ENCODE peak calls at places on chromosome 3, in four cellular contexts. One of them, this sample, is unnamed.

GRCh38 chr3:168322941-168323340 is 227.2 kb upstream of the GOLIM4 start:
- DNase-seq in heart left ventricle: no peak
- DNase-seq in pancreas: no peak
- DNase-seq in right atrium auricular region: no peak
- DNase-seq in this sample: no peak

GRCh38 chr3:183822631-183823030 is 2.7 kb downstream of the MAP6D1 start:
- DNase-seq in right atrium auricular region: no peak
- DNase-seq in heart left ventricle: no peak
- DNase-seq in pancreas: no peak
- DNase-seq in this sample: no peak

GRCh38 chr3:185172086-185173049 is 19.5 kb upstream of the C3orf70 start:
- DNase-seq in pancreas: no peak
- DNase-seq in right atrium auricular region: no peak
- DNase-seq in heart left ventricle: no peak
- DNase-seq in this sample: no peak

GRCh38 chr3:56795097-56795806 is 6.5 kb downstream of the ARHGEF3 start:
- DNase-seq in right atrium auricular region: no peak
- DNase-seq in heart left ventricle: no peak
- DNase-seq in pancreas: no peak
- DNase-seq in this sample: no peak

GRCh38 chr3:126472277-126473006 is 3.2 kb downstream of the ZXDC start:
- DNase-seq in heart left ventricle: no peak
- DNase-seq in right atrium auricular region: peak; percentile 93
- DNase-seq in pancreas: peak; percentile 49
- DNase-seq in this sample: no peak

GRCh38 chr3:52433328-52434060 is 11.4 kb downstream of the SEMA3G start:
- DNase-seq in right atrium auricular region: no peak
- DNase-seq in heart left ventricle: no peak
- DNase-seq in pancreas: no peak
- DNase-seq in this sample: no peak

GRCh38 chr3:41598804-41599481 is 363.0 kb downstream of the ULK4 start:
- DNase-seq in heart left ventricle: no peak
- DNase-seq in pancreas: no peak
- DNase-seq in right atrium auricular region: no peak
- DNase-seq in this sample: no peak

GRCh38 chr3:26768068-26768651 is 145.6 kb downstream of the LRRC3B start:
- DNase-seq in heart left ventricle: no peak
- DNase-seq in right atrium auricular region: no peak
- DNase-seq in pancreas: no peak
- DNase-seq in this sample: no peak

GRCh38 chr3:110521019-110521418 is 550.6 kb upstream of the NECTIN3 start:
- DNase-seq in heart left ventricle: no peak
- DNase-seq in pancreas: no peak
- DNase-seq in right atrium auricular region: no peak
- DNase-seq in this sample: no peak

GRCh38 chr3:149936812-149937230 is 33.9 kb downstream of the PFN2 start:
- DNase-seq in heart left ventricle: peak; percentile 32
- DNase-seq in right atrium auricular region: no peak
- DNase-seq in pancreas: peak; percentile 22
- DNase-seq in this sample: peak; percentile 23

GRCh38 chr3:189334064-189334920 is 162.5 kb downstream of the TPRG1 start:
- DNase-seq in heart left ventricle: no peak
- DNase-seq in pancreas: no peak
- DNase-seq in right atrium auricular region: no peak
- DNase-seq in this sample: no peak

GRCh38 chr3:143265501-143266070 is 146.0 kb downstream of the CHST2 start:
- DNase-seq in right atrium auricular region: no peak
- DNase-seq in heart left ventricle: no peak
- DNase-seq in pancreas: no peak
- DNase-seq in this sample: no peak

GRCh38 chr3:32147935-32148334 is 41.5 kb downstream of the GPD1L start:
- DNase-seq in heart left ventricle: no peak
- DNase-seq in pancreas: no peak
- DNase-seq in right atrium auricular region: no peak
- DNase-seq in this sample: no peak

GRCh38 chr3:29950232-29950631 is 656.2 kb upstream of the TGFBR2 start:
- DNase-seq in pancreas: no peak
- DNase-seq in right atrium auricular region: no peak
- DNase-seq in heart left ventricle: no peak
- DNase-seq in this sample: no peak

GRCh38 chr3:4351164-4351855 is 48.1 kb downstream of the SETMAR start:
- DNase-seq in pancreas: no peak
- DNase-seq in heart left ventricle: no peak
- DNase-seq in right atrium auricular region: no peak
- DNase-seq in this sample: no peak

GRCh38 chr3:190728574-190729246 is 133.8 kb downstream of the GMNC start:
- DNase-seq in pancreas: no peak
- DNase-seq in right atrium auricular region: no peak
- DNase-seq in heart left ventricle: no peak
- DNase-seq in this sample: no peak

GRCh38 chr3:137105277-137105977 is 147.6 kb downstream of the IL20RB start:
- DNase-seq in heart left ventricle: no peak
- DNase-seq in pancreas: no peak
- DNase-seq in right atrium auricular region: no peak
- DNase-seq in this sample: peak; percentile 64

DNA sequence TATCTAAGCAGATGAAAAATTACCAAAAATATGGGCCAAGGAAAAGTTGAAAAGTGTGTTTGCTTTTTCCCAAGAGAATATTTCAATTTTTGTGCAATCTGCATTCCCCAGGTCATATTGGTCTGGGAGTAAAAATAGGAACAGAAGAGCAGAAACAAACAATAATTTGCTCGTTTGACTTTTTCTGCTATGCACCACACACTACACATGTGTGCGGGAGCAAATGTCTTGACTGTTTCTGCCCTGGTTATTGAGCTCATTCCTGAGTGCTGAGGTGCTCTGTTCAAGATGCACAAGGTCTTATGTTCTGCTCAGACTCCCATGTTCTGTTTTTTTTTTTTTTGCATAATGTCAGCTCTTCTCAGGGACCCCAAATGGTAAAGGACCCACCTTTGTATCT is 298.0 kb upstream of the MME start:
- DNase-seq in heart left ventricle: no peak
- DNase-seq in pancreas: no peak
- DNase-seq in right atrium auricular region: no peak
- DNase-seq in this sample: no peak
- H3K4me3 ChIP-seq in heart left ventricle: no peak overlapping the region
- H3K4me3 ChIP-seq in pancreas: no peak overlapping the region
- H3K4me3 ChIP-seq in right atrium auricular region: no peak overlapping the region
- H3K4me3 ChIP-seq in this sample: no peak overlapping the region

GRCh38 chr3:157501863-157502262 is 1.4 kb downstream of the VEPH1 start:
- DNase-seq in right atrium auricular region: no peak
- DNase-seq in heart left ventricle: no peak
- DNase-seq in pancreas: no peak
- DNase-seq in this sample: no peak

GRCh38 chr3:157495846-157496245 is 7.4 kb downstream of the VEPH1 start:
- DNase-seq in pancreas: no peak
- DNase-seq in heart left ventricle: no peak
- DNase-seq in right atrium auricular region: no peak
- DNase-seq in this sample: no peak

GRCh38 chr3:157500232-157500631 is 3.0 kb downstream of the VEPH1 start:
- DNase-seq in pancreas: no peak
- DNase-seq in heart left ventricle: no peak
- DNase-seq in right atrium auricular region: no peak
- DNase-seq in this sample: no peak

GRCh38 chr3:157498374-157498773 is 4.8 kb downstream of the VEPH1 start:
- DNase-seq in heart left ventricle: no peak
- DNase-seq in right atrium auricular region: no peak
- DNase-seq in pancreas: no peak
- DNase-seq in this sample: no peak

DNA sequence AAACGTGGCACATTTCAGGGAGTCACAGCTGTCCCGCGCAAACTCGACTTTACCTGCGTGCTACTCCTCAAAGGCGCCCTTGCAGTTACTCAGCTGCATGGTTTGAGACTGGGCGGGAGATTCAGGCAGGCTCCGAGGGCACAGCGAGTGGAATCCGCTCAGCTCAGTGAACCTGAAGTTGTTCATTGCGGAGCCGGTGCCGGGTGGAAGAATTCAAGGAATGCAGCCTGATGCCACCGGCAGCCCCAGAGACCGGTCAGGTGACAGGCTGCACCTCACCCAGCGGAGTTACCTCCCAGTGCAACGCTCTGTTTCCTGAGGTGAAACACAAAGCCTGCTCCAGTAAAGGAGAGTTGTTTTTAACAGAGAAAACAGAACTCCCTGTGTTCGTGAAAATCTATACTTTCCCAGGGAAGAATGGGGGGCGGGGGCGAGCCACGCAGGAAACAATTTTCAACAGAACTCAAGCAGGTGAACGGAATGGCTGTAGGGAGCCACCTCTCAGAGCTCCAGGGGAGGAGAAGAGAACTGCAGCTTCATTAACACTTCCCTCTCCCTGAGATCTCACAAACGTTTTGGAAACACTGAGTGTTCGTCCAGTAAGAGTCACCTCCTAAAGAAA is 3.8 kb downstream of the VEPH1 start:
- DNase-seq in heart left ventricle: no peak
- DNase-seq in right atrium auricular region: no peak
- DNase-seq in pancreas: peak; percentile 71
- DNase-seq in this sample: no peak
- H3K4me3 ChIP-seq in heart left ventricle: peak overlapping the region; percentile 38
- H3K4me3 ChIP-seq in right atrium auricular region: peak overlapping the region; percentile 41
- H3K4me3 ChIP-seq in pancreas: peak overlapping the region; percentile 13
- H3K4me3 ChIP-seq in this sample: no peak overlapping the region

GRCh38 chr3:122824465-122825379 is 29.9 kb downstream of the SLC49A4 start:
- DNase-seq in heart left ventricle: no peak
- DNase-seq in right atrium auricular region: no peak
- DNase-seq in pancreas: no peak
- DNase-seq in this sample: no peak
- H3K4me3 ChIP-seq in heart left ventricle: no peak overlapping the region
- H3K4me3 ChIP-seq in right atrium auricular region: no peak overlapping the region
- H3K4me3 ChIP-seq in pancreas: no peak overlapping the region
- H3K4me3 ChIP-seq in this sample: no peak overlapping the region

GRCh38 chr3:105857963-105858362 is 10.8 kb downstream of the CBLB start:
- DNase-seq in right atrium auricular region: no peak
- DNase-seq in pancreas: no peak
- DNase-seq in heart left ventricle: no peak
- DNase-seq in this sample: no peak
- H3K4me3 ChIP-seq in right atrium auricular region: no peak overlapping the region
- H3K4me3 ChIP-seq in pancreas: no peak overlapping the region
- H3K4me3 ChIP-seq in heart left ventricle: no peak overlapping the region
- H3K4me3 ChIP-seq in this sample: no peak overlapping the region

GRCh38 chr3:141367038-141367730 is 1.1 kb upstream of the ZBTB38 start:
- DNase-seq in pancreas: no peak
- DNase-seq in heart left ventricle: peak; percentile 29
- DNase-seq in right atrium auricular region: no peak
- DNase-seq in this sample: no peak
- H3K4me3 ChIP-seq in pancreas: no peak overlapping the region
- H3K4me3 ChIP-seq in heart left ventricle: no peak overlapping the region
- H3K4me3 ChIP-seq in right atrium auricular region: no peak overlapping the region
- H3K4me3 ChIP-seq in this sample: no peak overlapping the region